ENCODE peak calls at places on chromosome 4, in five cellular contexts. R is GM12892; W is activated gamma-delta T cell treated with anti-CD3 and anti-CD28 coated beads, Interleukin-2, amount 50 U/mL, for 16 hours; U is posterior vena cava; S is COR-L47. H is an unnamed sample.

GRCh38 chr4:71553605-71554004 is 214.8 kb downstream of the SLC4A4 start:
- DNase-seq in R (no peak), W (no peak), U (no peak), S (no peak), H (no peak)

GRCh38 chr4:121686265-121686664 is 10.5 kb downstream of the ANXA5 start:
- DNase-seq in R (no peak), W (no peak), U (no peak), S (no peak), H (no peak)

GRCh38 chr4:145937990-145938611 is 522 bp downstream of the ZNF827 start:
- DNase-seq in R (peak), W (peak), U (no peak), S (peak), H (no peak)

GRCh38 chr4:6724461-6725111 is 8.6 kb downstream of the BLOC1S4 start:
- DNase-seq in R (no peak), W (no peak), U (no peak), S (no peak), H (no peak)

GRCh38 chr4:160353548-160353947 is 1250.7 kb downstream of the RAPGEF2 start:
- DNase-seq in R (no peak), W (no peak), U (no peak), S (no peak), H (no peak)

GRCh38 chr4:123444298-123444731 is 47.7 kb downstream of the SPRY1 start:
- DNase-seq in R (no peak), W (no peak), U (no peak), S (no peak), H (no peak)

GRCh38 chr4:65535128-65535527 is 135.2 kb downstream of the EPHA5 start:
- DNase-seq in R (no peak), W (no peak), U (no peak), S (no peak), H (no peak)

GRCh38 chr4:4859799-4860380 is 425 bp downstream of the MSX1 start:
- DNase-seq in R (no peak), W (no peak), U (no peak), S (no peak), H (no peak)

GRCh38 chr4:71430609-71431008 is 91.8 kb downstream of the SLC4A4 start:
- DNase-seq in R (no peak), W (no peak), U (no peak), S (no peak), H (no peak)

GRCh38 chr4:65407483-65407882 is 262.8 kb downstream of the EPHA5 start:
- DNase-seq in R (no peak), W (no peak), U (no peak), S (no peak), H (no peak)

GRCh38 chr4:33592701-33593100 is 2651.6 kb downstream of the ARAP2 start:
- DNase-seq in R (no peak), W (no peak), U (no peak), S (no peak), H (no peak)

GRCh38 chr4:5399790-5400421 is 308.5 kb downstream of the EVC2 start:
- DNase-seq in R (no peak), W (no peak), U (no peak), S (peak), H (no peak)

GRCh38 chr4:189088783-189089182 is 851.9 kb upstream of the FRG1 start:
- DNase-seq in R (no peak), W (no peak), U (no peak), S (peak), H (peak)

GRCh38 chr4:26076896-26077295 is 162.9 kb downstream of the SMIM20 start:
- DNase-seq in R (no peak), W (no peak), U (no peak), S (no peak), H (no peak)

GRCh38 chr4:151624606-151625565 is 135.9 kb downstream of the GATB start:
- DNase-seq in R (no peak), W (no peak), U (peak), S (peak), H (no peak)

GRCh38 chr4:90025248-90025647 is 101.9 kb upstream of the CCSER1 start:
- DNase-seq in R (no peak), W (no peak), U (no peak), S (no peak), H (no peak)

GRCh38 chr4:7390366-7390765 is 44.4 kb downstream of the PSAPL1 start:
- DNase-seq in R (no peak), W (no peak), U (no peak), S (no peak), H (no peak)

GRCh38 chr4:25057299-25057698 is 26.6 kb upstream of the LGI2 start:
- DNase-seq in R (no peak), W (no peak), U (no peak), S (no peak), H (no peak)

GRCh38 chr4:184330008-184330400 is 112.3 kb upstream of the ENPP6 start:
- DNase-seq in R (no peak), W (no peak), U (peak), S (no peak), H (peak)

GRCh38 chr4:119841361-119841760 is 212.8 kb upstream of the PDE5A start:
- DNase-seq in R (no peak), W (no peak), U (no peak), S (no peak), H (no peak)

GRCh38 chr4:3009422-3009821 is 46.1 kb downstream of the GRK4 start:
- DNase-seq in R (no peak), W (no peak), U (no peak), S (no peak), H (peak)

GRCh38 chr4:57157611-57158137 is 47.5 kb upstream of the IGFBP7 start:
- DNase-seq in R (no peak), W (no peak), U (no peak), S (no peak), H (no peak)

GRCh38 chr4:2007804-2008670 is 737 bp downstream of the NELFA start:
- DNase-seq in R (no peak), W (no peak), U (no peak), S (no peak), H (no peak)

GRCh38 chr4:63541828-63542227 is 867.4 kb downstream of the TECRL start:
- DNase-seq in R (no peak), W (no peak), U (peak), S (no peak), H (no peak)